ENCODE peak calls at places on chromosomes 12 and 14, in six cellular contexts. I is transverse colon, P is body of pancreas, O is stomach, R is upper lobe of left lung, X is IMR-90. D is an unnamed sample.
A peak's percentile ranks its signal among the peaks of the same experiment; 100 is the strongest.

GRCh38 chr14:101031721-101032120 is 128.2 kb upstream of the RTL1 start:
- DNase-seq in I (no peak), P (no peak), O (no peak), R (no peak), X (no peak), D (no peak)

GRCh38 chr12:131710464-131711457 is at the start of gene SFSWAP:
- DNase-seq in I (peak; percentile 75), P (peak; percentile 81), O (peak; percentile 73), R (peak; percentile 70), X (peak; percentile 65), D (peak; percentile 80)

GRCh38 chr14:63088865-63089264 is 43.6 kb upstream of the KCNH5 start:
- DNase-seq in I (no peak), P (no peak), O (no peak), R (no peak), X (no peak), D (no peak)

GRCh38 chr12:92987362-92987761 is 58.3 kb upstream of the EEA1 start:
- DNase-seq in I (no peak), P (peak; percentile 27), O (no peak), R (no peak), X (peak; percentile 79), D (no peak)

GRCh38 chr12:94148841-94149780 is 734 bp downstream of the PLXNC1 start:
- DNase-seq in I (peak; percentile 52), P (peak; percentile 60), O (peak; percentile 33), R (peak; percentile 50), X (peak; percentile 23), D (no peak)

GRCh38 chr14:35766036-35766699 is 42.9 kb downstream of the RALGAPA1 start:
- DNase-seq in I (no peak), P (no peak), O (no peak), R (no peak), X (no peak), D (no peak)

GRCh38 chr12:80935076-80935475 is 2.7 kb downstream of the LIN7A start:
- DNase-seq in I (no peak), P (no peak), O (no peak), R (no peak), X (no peak), D (no peak)

GRCh38 chr12:106519587-106519986 is 63.2 kb upstream of the RFX4 start:
- DNase-seq in I (no peak), P (no peak), O (no peak), R (no peak), X (peak; percentile 70), D (no peak)

GRCh38 chr12:2299207-2299606 is 246.4 kb downstream of the CACNA1C start:
- DNase-seq in I (no peak), P (peak; percentile 49), O (no peak), R (no peak), X (no peak), D (no peak)

GRCh38 chr14:54669759-54670630 is 103.1 kb downstream of the SAMD4A start:
- DNase-seq in I (peak; percentile 52), P (no peak), O (no peak), R (no peak), X (peak; percentile 85), D (no peak)

GRCh38 chr12:113445544-113446176 is 23.5 kb downstream of the SDSL start:
- DNase-seq in I (no peak), P (no peak), O (no peak), R (no peak), X (no peak), D (no peak)

GRCh38 chr12:16531623-16532022 is 74.3 kb downstream of the LMO3 start:
- DNase-seq in I (peak; percentile 8), P (peak; percentile 63), O (peak; percentile 36), R (no peak), X (no peak), D (no peak)

GRCh38 chr14:31829256-31829923 is 247.7 kb upstream of the ARHGAP5 start:
- DNase-seq in I (no peak), P (no peak), O (no peak), R (no peak), X (peak; percentile 91), D (no peak)

GRCh38 chr12:112979281-112979680 is 962 bp downstream of the OAS2 start:
- DNase-seq in I (peak; percentile 48), P (no peak), O (peak; percentile 37), R (no peak), X (no peak), D (no peak)

GRCh38 chr12:130707571-130707891 is 8.6 kb downstream of the RIMBP2 start:
- DNase-seq in I (no peak), P (no peak), O (peak; percentile 13), R (no peak), X (no peak), D (no peak)

GRCh38 chr12:6778212-6778570 is 5.9 kb downstream of the LAG3 start:
- DNase-seq in I (peak; percentile 30), P (peak; percentile 36), O (no peak), R (no peak), X (no peak), D (no peak)

GRCh38 chr12:117076410-117077372 is 22.5 kb downstream of the TESC start:
- DNase-seq in I (no peak), P (no peak), O (no peak), R (no peak), X (no peak), D (no peak)

GRCh38 chr12:29796823-29797263 is 13.1 kb upstream of the TMTC1 start:
- DNase-seq in I (peak; percentile 9), P (no peak), O (no peak), R (no peak), X (peak; percentile 97), D (peak; percentile 61)

GRCh38 chr12:81598205-81598604 is 160.9 kb downstream of the PPFIA2 start:
- DNase-seq in I (no peak), P (no peak), O (no peak), R (no peak), X (no peak), D (no peak)

GRCh38 chr12:90102957-90103652 is 394.5 kb upstream of the ATP2B1 start:
- DNase-seq in I (peak; percentile 13), P (peak; percentile 9), O (no peak), R (no peak), X (peak; percentile 53), D (no peak)

GRCh38 chr12:60014441-60014840 is 418.6 kb downstream of the SLC16A7 start:
- DNase-seq in I (no peak), P (no peak), O (no peak), R (no peak), X (no peak), D (no peak)

GRCh38 chr14:102927878-102928411 is 5.5 kb downstream of the AMN start:
- DNase-seq in I (peak; percentile 54), P (no peak), O (no peak), R (peak; percentile 39), X (no peak), D (no peak)

GRCh38 chr14:90700928-90701776 is 115.1 kb downstream of the TTC7B start:
- DNase-seq in I (no peak), P (no peak), O (no peak), R (no peak), X (no peak), D (no peak)

GRCh38 chr14:33848706-33849454 is 102.0 kb downstream of the EGLN3 start:
- DNase-seq in I (peak; percentile 78), P (peak; percentile 79), O (peak; percentile 78), R (peak; percentile 37), X (peak; percentile 10), D (peak; percentile 62)

GRCh38 chr12:9086087-9086486 is 29.6 kb downstream of the A2M start:
- DNase-seq in I (no peak), P (no peak), O (no peak), R (no peak), X (no peak), D (no peak)
- TF ChIP-seq POLR2A in I (no peak), P (no peak), O (no peak), R (no peak), X (no peak), D (no peak)

GRCh38 chr12:4277856-4278581 is 4.5 kb downstream of the CCND2 start:
- DNase-seq in I (no peak), P (no peak), O (no peak), R (no peak), X (no peak), D (no peak)
- TF ChIP-seq POLR2A in I (no peak), P (no peak), O (no peak), R (no peak), X (no peak), D (no peak)

GRCh38 chr12:9799961-9800360 is 27.3 kb upstream of the KLRF1 start:
- DNase-seq in I (no peak), P (no peak), O (no peak), R (no peak), X (peak; percentile 10), D (no peak)
- TF ChIP-seq POLR2A in I (no peak), P (no peak), O (no peak), R (no peak), X (no peak), D (no peak)

GRCh38 chr14:105066285-105067071 is 1.2 kb upstream of the GPR132 start:
- DNase-seq in I (no peak), P (no peak), O (no peak), R (no peak), X (no peak), D (no peak)

GRCh38 chr14:105063041-105063440 is 2.2 kb downstream of the GPR132 start:
- DNase-seq in I (no peak), P (no peak), O (no peak), R (no peak), X (no peak), D (no peak)

GRCh38 chr14:105065280-105066228 is at the start of gene GPR132:
- DNase-seq in I (peak; percentile 76), P (no peak), O (peak; percentile 63), R (peak; percentile 86), X (no peak), D (no peak)

GRCh38 chr14:105064001-105064400 is 1.2 kb downstream of the GPR132 start:
- DNase-seq in I (no peak), P (no peak), O (no peak), R (no peak), X (no peak), D (no peak)

DNA sequence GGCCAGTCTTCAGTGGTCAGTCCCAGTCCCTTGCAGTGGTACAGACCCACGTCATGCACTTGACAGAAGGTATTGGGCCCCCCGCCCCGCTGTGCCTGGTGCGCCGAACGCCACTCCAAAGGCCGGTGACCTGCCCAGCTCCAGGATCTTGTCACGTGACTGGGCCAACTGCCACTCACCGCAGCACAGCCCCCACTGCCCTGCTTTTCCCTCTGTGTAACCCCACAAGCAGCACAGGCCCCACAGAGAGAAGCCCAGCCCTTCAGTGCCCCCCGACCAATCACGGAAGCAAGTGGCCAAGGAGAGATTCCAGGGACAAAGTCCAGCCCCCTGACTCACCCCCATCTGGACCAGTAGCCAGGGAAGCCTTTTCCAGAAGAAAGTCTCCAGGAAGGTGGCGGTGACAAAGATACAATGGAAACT is 498 bp downstream of the GPR132 start:
- DNase-seq in I (peak; percentile 47), P (no peak), O (no peak), R (peak; percentile 75), X (peak; percentile 69), D (peak; percentile 71)
- TF ChIP-seq POLR2A in I (no peak), P (no peak), O (no peak), R (no peak), X (no peak), D (no peak)